ENCODE peak calls at places on chromosomes 7 and 10, in seven cellular contexts. U, O, K, Y, R, D and A are unnamed samples.

GRCh38 chr7:45099891-45100760 is 11.4 kb upstream of the NACAD start:
- DNase-seq in U (no peak), O (no peak), K (no peak), Y (no peak), R (no peak), D (no peak), A (no peak)

GRCh38 chr10:101903827-101904520 is 60.4 kb upstream of the KCNIP2 start:
- DNase-seq in U (no peak), O (no peak), K (peak), Y (no peak), R (peak), D (no peak), A (no peak)

GRCh38 chr10:107067843-107068242 is 96.7 kb downstream of the SORCS1 start:
- DNase-seq in U (no peak), O (no peak), K (no peak), Y (peak), R (no peak), D (no peak), A (no peak)

GRCh38 chr10:100481462-100482081 is 18.8 kb downstream of the WNT8B start:
- DNase-seq in U (peak), O (peak), K (peak), Y (peak), R (peak), D (peak), A (peak)

GRCh38 chr7:117220836-117221235 is 102.0 kb downstream of the WNT2 start:
- DNase-seq in U (no peak), O (no peak), K (no peak), Y (no peak), R (no peak), D (no peak), A (no peak)

GRCh38 chr7:22486597-22486996 is 13.4 kb downstream of the STEAP1B start:
- DNase-seq in U (no peak), O (no peak), K (no peak), Y (no peak), R (no peak), D (no peak), A (peak)

GRCh38 chr10:124744688-124745055 is 494 bp upstream of the FAM53B start:
- DNase-seq in U (no peak), O (no peak), K (no peak), Y (no peak), R (no peak), D (no peak), A (peak)

GRCh38 chr10:24503627-24504320 is 219.9 kb downstream of the ARHGAP21 start:
- DNase-seq in U (no peak), O (peak), K (no peak), Y (peak), R (peak), D (peak), A (peak)

GRCh38 chr10:54797636-54798395 is 3.2 kb downstream of the PCDH15 start:
- DNase-seq in U (no peak), O (no peak), K (no peak), Y (no peak), R (no peak), D (no peak), A (no peak)

GRCh38 chr7:74051629-74052410 is 23.8 kb downstream of the ELN start:
- DNase-seq in U (no peak), O (peak), K (no peak), Y (peak), R (peak), D (no peak), A (peak)

GRCh38 chr10:851891-852290 is 79.6 kb downstream of the LARP4B start:
- DNase-seq in U (no peak), O (no peak), K (no peak), Y (no peak), R (no peak), D (no peak), A (no peak)

GRCh38 chr10:110215751-110216150 is 8.3 kb downstream of the MXI1 start:
- DNase-seq in U (no peak), O (no peak), K (no peak), Y (no peak), R (no peak), D (no peak), A (no peak)

GRCh38 chr7:24336461-24336860 is 52.5 kb downstream of the NPY start:
- DNase-seq in U (no peak), O (no peak), K (peak), Y (no peak), R (no peak), D (no peak), A (no peak)

GRCh38 chr7:4879401-4880081 is 4.0 kb downstream of the RADIL start:
- DNase-seq in U (no peak), O (no peak), K (no peak), Y (no peak), R (no peak), D (peak), A (peak)

GRCh38 chr7:136869006-136869961 is 832 bp downstream of the CHRM2 start:
- DNase-seq in U (no peak), O (no peak), K (peak), Y (no peak), R (no peak), D (no peak), A (no peak)

GRCh38 chr10:96089116-96089515 is 41.0 kb upstream of the ZNF518A start:
- DNase-seq in U (no peak), O (no peak), K (no peak), Y (no peak), R (no peak), D (no peak), A (no peak)